ENCODE peak calls at places on chromosome X, in five cellular contexts. Y is A549, C is brain microvascular endothelial cell, W is coronary artery, V is dorsolateral prefrontal cortex. P is an unnamed sample.

GRCh38 chrX:22237479-22237878 is 35.2 kb upstream of the CBLL2 start:
- DNase-seq in V (no peak), C (no peak), W (no peak), Y (no peak), P (no peak)

GRCh38 chrX:134868766-134869495 is 121.9 kb upstream of the SMIM10 start:
- DNase-seq in C (peak), V (no peak), W (no peak), Y (no peak), P (no peak)

GRCh38 chrX:140766024-140766611 is 56.6 kb downstream of the LINC00632 start:
- DNase-seq in V (peak), C (peak), Y (no peak), W (no peak), P (no peak)

GRCh38 chrX:39886282-39886681 is 211.5 kb downstream of the BCOR start:
- DNase-seq in V (no peak), C (no peak), Y (no peak), W (no peak), P (no peak)

GRCh38 chrX:50100188-50100587 is 100.6 kb downstream of the AKAP4 start:
- DNase-seq in W (no peak), Y (peak), C (no peak), V (no peak), P (no peak)

GRCh38 chrX:65706041-65706828 is 38.8 kb downstream of the MSN start:
- DNase-seq in W (peak), V (no peak), Y (peak), C (peak), P (peak)

GRCh38 chrX:30618160-30618765 is 35.0 kb upstream of the GK start:
- DNase-seq in V (no peak), W (no peak), C (no peak), Y (no peak), P (no peak)

GRCh38 chrX:68462197-68462596 is 28.9 kb upstream of the OPHN1 start:
- DNase-seq in C (peak), Y (no peak), V (no peak), W (no peak), P (no peak)

GRCh38 chrX:138925330-138925729 is 213.8 kb upstream of the FGF13 start:
- DNase-seq in V (no peak), W (no peak), C (no peak), Y (no peak), P (no peak)

GRCh38 chrX:17836830-17837229 is 24.3 kb downstream of the RAI2 start:
- DNase-seq in Y (no peak), W (no peak), C (no peak), V (no peak), P (no peak)

GRCh38 chrX:118807151-118808017 is 16.2 kb upstream of the ZCCHC12 start:
- DNase-seq in C (peak), V (peak), Y (peak), W (no peak), P (peak)

GRCh38 chrX:125605145-125605544 is 285.5 kb downstream of the TEX13C start:
- DNase-seq in C (no peak), W (no peak), V (no peak), Y (no peak), P (no peak)

GRCh38 chrX:23954396-23954795 is 46.6 kb downstream of the CXorf58 start:
- DNase-seq in Y (no peak), V (no peak), C (no peak), W (no peak), P (no peak)

GRCh38 chrX:116317409-116317808 is 119.0 kb upstream of the SLC6A14 start:
- DNase-seq in C (peak), W (no peak), V (no peak), Y (no peak), P (peak)

GRCh38 chrX:104136241-104137019 is 20.4 kb downstream of the SLC25A53 start:
- DNase-seq in W (no peak), V (no peak), Y (peak), C (peak), P (peak)

GRCh38 chrX:7170903-7171302 is 22.9 kb upstream of the PUDP start:
- DNase-seq in W (no peak), Y (no peak), C (peak), V (no peak), P (no peak)

GRCh38 chrX:42530027-42530426 is 247.9 kb downstream of the PPP1R2C start:
- DNase-seq in V (no peak), W (no peak), Y (no peak), C (peak), P (no peak)

GRCh38 chrX:65932173-65933084 is 107.5 kb downstream of the VSIG4 start:
- DNase-seq in C (no peak), Y (no peak), W (no peak), V (no peak), P (no peak)

DNA sequence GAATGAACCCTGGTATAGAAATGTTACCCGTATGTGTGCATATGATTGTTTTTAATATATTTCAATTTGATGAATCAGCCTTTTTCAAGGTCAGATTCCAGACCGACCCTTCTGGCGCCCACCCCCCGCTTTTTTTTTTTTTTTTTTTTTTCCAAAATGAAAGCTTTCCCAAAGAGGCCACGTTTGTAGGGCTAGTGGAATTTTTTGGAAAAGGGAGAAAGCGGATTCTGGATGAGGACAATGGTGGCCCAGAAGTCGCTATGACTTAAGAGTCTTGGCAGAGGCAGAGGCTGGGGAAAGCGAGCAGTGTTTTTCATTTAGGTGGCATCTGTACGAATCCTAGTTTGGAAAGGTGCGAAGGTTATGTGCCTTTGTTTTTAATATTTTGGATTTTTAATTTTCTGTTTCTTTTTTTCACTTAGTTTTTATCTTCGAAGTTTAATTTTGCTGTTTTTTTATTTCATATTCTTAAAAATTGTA is 14.6 kb downstream of the NDUFB11 start:
- DNase-seq in V (no peak), C (no peak), W (no peak), Y (no peak), P (no peak)
- H3K27ac ChIP-seq in V (peak), C (no peak), W (peak), Y (peak), P (no peak)

GRCh38 chrX:38819163-38819562 is 17.9 kb downstream of the MID1IP1 start:
- DNase-seq in C (no peak), Y (no peak), V (no peak), W (no peak), P (no peak)

GRCh38 chrX:38819709-38820108 is 18.4 kb downstream of the MID1IP1 start:
- DNase-seq in W (no peak), C (no peak), V (no peak), Y (no peak), P (no peak)

GRCh38 chrX:38817004-38817703 is 15.9 kb downstream of the MID1IP1 start:
- DNase-seq in Y (no peak), C (peak), V (no peak), W (no peak), P (peak)

GRCh38 chrX:38811515-38812239 is 10.4 kb downstream of the MID1IP1 start:
- DNase-seq in W (no peak), V (no peak), C (peak), Y (no peak), P (no peak)

GRCh38 chrX:38816158-38816557 is 14.9 kb downstream of the MID1IP1 start:
- DNase-seq in W (no peak), C (no peak), Y (no peak), V (no peak), P (no peak)
- H3K27ac ChIP-seq in W (no peak), C (no peak), Y (no peak), V (no peak), P (no peak)

GRCh38 chrX:1150569-1151347 is 61.7 kb downstream of the CRLF2 start:
- DNase-seq in C (no peak), Y (no peak), W (no peak), V (no peak), P (no peak)

GRCh38 chrX:1151378-1152077 is 60.9 kb downstream of the CRLF2 start:
- DNase-seq in C (no peak), W (no peak), V (no peak), Y (no peak), P (no peak)

GRCh38 chrX:1152090-1152489 is 60.4 kb downstream of the CRLF2 start:
- DNase-seq in W (no peak), Y (no peak), V (no peak), C (no peak), P (no peak)

GRCh38 chrX:1159515-1159914 is 52.9 kb downstream of the CRLF2 start:
- DNase-seq in C (no peak), Y (no peak), V (no peak), W (no peak), P (no peak)

GRCh38 chrX:1153940-1154339 is 58.5 kb downstream of the CRLF2 start:
- DNase-seq in V (no peak), C (no peak), Y (no peak), W (no peak), P (no peak)
- H3K27ac ChIP-seq in V (no peak), C (no peak), Y (no peak), W (no peak), P (no peak)

GRCh38 chrX:53718073-53718472 is 31.6 kb upstream of the HUWE1 start:
- DNase-seq in W (no peak), Y (no peak), C (no peak), V (no peak), P (no peak)
- H3K27ac ChIP-seq in W (no peak), Y (no peak), C (no peak), V (no peak), P (no peak)

GRCh38 chrX:108298165-108298602 is 140.0 kb downstream of the COL4A6 start:
- DNase-seq in W (no peak), Y (no peak), C (no peak), V (no peak), P (peak)
- H3K27ac ChIP-seq in W (no peak), Y (peak), C (no peak), V (no peak), P (no peak)

GRCh38 chrX:154735695-154736393 is 15.0 kb downstream of the GAB3 start:
- DNase-seq in W (no peak), C (peak), V (no peak), Y (no peak), P (peak)
- H3K27ac ChIP-seq in W (peak), C (peak), V (no peak), Y (peak), P (peak)

GRCh38 chrX:136694491-136695087 is 46.6 kb downstream of the CD40LG start:
- DNase-seq in Y (peak), C (peak), W (no peak), V (no peak), P (no peak)

GRCh38 chrX:136691028-136691809 is 43.3 kb downstream of the CD40LG start:
- DNase-seq in C (no peak), Y (no peak), V (no peak), W (no peak), P (no peak)

GRCh38 chrX:136687457-136687856 is 39.5 kb downstream of the CD40LG start:
- DNase-seq in Y (no peak), C (no peak), V (no peak), W (no peak), P (no peak)

GRCh38 chrX:136692271-136692670 is 44.3 kb downstream of the CD40LG start:
- DNase-seq in V (no peak), W (no peak), Y (no peak), C (peak), P (no peak)

GRCh38 chrX:136689441-136689840 is 41.5 kb downstream of the CD40LG start:
- DNase-seq in C (peak), V (no peak), Y (no peak), W (no peak), P (no peak)
- H3K27ac ChIP-seq in C (peak), V (no peak), Y (no peak), W (no peak), P (no peak)

GRCh38 chrX:136207546-136207945 is 43.7 kb downstream of the MAP7D3 start:
- DNase-seq in V (no peak), C (no peak), Y (no peak), W (no peak), P (no peak)
- H3K27ac ChIP-seq in V (no peak), C (no peak), Y (no peak), W (peak), P (peak)